ENCODE peak calls at places on chromosomes 1 and 21, in seven cellular contexts. G, O, M, F, D, L and R are unnamed samples.

GRCh38 chr1:201461783-201462441 is 7.1 kb downstream of the PHLDA3 start:
- DNase-seq in G (no peak), O (peak), M (no peak), F (peak), D (no peak), L (peak), R (peak)

GRCh38 chr21:42392731-42393442 is 3.0 kb downstream of the TMPRSS3 start:
- DNase-seq in G (no peak), O (peak), M (no peak), F (no peak), D (no peak), L (no peak), R (no peak)

GRCh38 chr1:16006552-16007485 is 2.8 kb downstream of the SRARP start:
- DNase-seq in G (peak), O (peak), M (no peak), F (no peak), D (peak), L (peak), R (no peak)

GRCh38 chr1:181485276-181486097 is 2.2 kb downstream of the CACNA1E start:
- DNase-seq in G (peak), O (no peak), M (no peak), F (peak), D (peak), L (no peak), R (peak)

GRCh38 chr1:207698822-207699483 is 52.9 kb upstream of the CD46 start:
- DNase-seq in G (peak), O (peak), M (no peak), F (peak), D (peak), L (peak), R (peak)

GRCh38 chr1:157105988-157106812 is 6.6 kb upstream of the ETV3L start:
- DNase-seq in G (peak), O (peak), M (no peak), F (no peak), D (peak), L (peak), R (no peak)

GRCh38 chr1:228400692-228401454 is 5.8 kb downstream of the TRIM11 start:
- DNase-seq in G (no peak), O (no peak), M (no peak), F (no peak), D (no peak), L (no peak), R (no peak)

GRCh38 chr1:71049951-71050598 is 2.5 kb upstream of the PTGER3 start:
- DNase-seq in G (no peak), O (peak), M (no peak), F (peak), D (peak), L (peak), R (peak)

GRCh38 chr1:170307426-170307825 is 161.7 kb downstream of the NTMT2 start:
- DNase-seq in G (no peak), O (peak), M (no peak), F (no peak), D (no peak), L (no peak), R (no peak)

GRCh38 chr1:246748867-246749266 is 24.7 kb downstream of the SCCPDH start:
- DNase-seq in G (no peak), O (peak), M (no peak), F (no peak), D (no peak), L (no peak), R (no peak)

GRCh38 chr1:168708698-168709406 is 20.2 kb downstream of the DPT start:
- DNase-seq in G (no peak), O (peak), M (no peak), F (no peak), D (no peak), L (peak), R (no peak)

GRCh38 chr1:34781844-34782391 is 904 bp downstream of the GJB3 start:
- DNase-seq in G (no peak), O (peak), M (no peak), F (no peak), D (no peak), L (no peak), R (no peak)

GRCh38 chr1:20848162-20848561 is 61.1 kb upstream of the HP1BP3 start:
- DNase-seq in G (no peak), O (peak), M (no peak), F (no peak), D (no peak), L (no peak), R (no peak)

GRCh38 chr21:32653326-32653901 is 41.2 kb upstream of the CFAP298 start:
- DNase-seq in G (peak), O (peak), M (no peak), F (no peak), D (peak), L (peak), R (no peak)

GRCh38 chr1:223363856-223364684 is at the start of gene SUSD4:
- DNase-seq in G (peak), O (peak), M (peak), F (peak), D (peak), L (no peak), R (peak)

GRCh38 chr1:202862672-202863560 is 26.0 kb downstream of the RABIF start:
- DNase-seq in G (no peak), O (no peak), M (no peak), F (no peak), D (no peak), L (no peak), R (no peak)

GRCh38 chr21:36799869-36800268 is 101.0 kb downstream of the SIM2 start:
- DNase-seq in G (no peak), O (no peak), M (no peak), F (no peak), D (no peak), L (no peak), R (no peak)

GRCh38 chr1:230246551-230246950 is 179.5 kb downstream of the GALNT2 start:
- DNase-seq in G (no peak), O (no peak), M (no peak), F (no peak), D (no peak), L (no peak), R (no peak)

GRCh38 chr1:18927082-18927653 is 24.8 kb upstream of the ALDH4A1 start:
- DNase-seq in G (peak), O (peak), M (peak), F (no peak), D (peak), L (no peak), R (no peak)

GRCh38 chr1:2381741-2382620 is 9.4 kb downstream of the MORN1 start:
- DNase-seq in G (peak), O (peak), M (peak), F (peak), D (peak), L (peak), R (peak)

GRCh38 chr1:234607091-234608025 is 2.6 kb downstream of the IRF2BP2 start:
- DNase-seq in G (peak), O (peak), M (peak), F (peak), D (peak), L (peak), R (peak)

GRCh38 chr1:38589036-38589435 is 270.5 kb downstream of the RRAGC start:
- DNase-seq in G (no peak), O (no peak), M (no peak), F (no peak), D (no peak), L (no peak), R (no peak)

GRCh38 chr1:14659913-14660312 is 61.4 kb downstream of the KAZN start:
- DNase-seq in G (no peak), O (no peak), M (no peak), F (no peak), D (no peak), L (no peak), R (no peak)

GRCh38 chr21:42878678-42878992 is 704 bp downstream of the WDR4 start:
- DNase-seq in G (no peak), O (no peak), M (no peak), F (no peak), D (no peak), L (no peak), R (no peak)

GRCh38 chr1:236421022-236421421 is 26.9 kb downstream of the EDARADD start:
- DNase-seq in G (no peak), O (peak), M (no peak), F (no peak), D (no peak), L (no peak), R (no peak)

GRCh38 chr21:42564561-42564971 is 50.9 kb downstream of the SLC37A1 start:
- DNase-seq in G (no peak), O (no peak), M (no peak), F (no peak), D (no peak), L (no peak), R (no peak)

GRCh38 chr21:44454747-44455523 is at the start of gene LRRC3:
- DNase-seq in G (peak), O (peak), M (peak), F (peak), D (peak), L (no peak), R (no peak)

GRCh38 chr1:62796151-62796680 is 12.3 kb downstream of the ATG4C start:
- DNase-seq in G (no peak), O (no peak), M (no peak), F (no peak), D (no peak), L (no peak), R (no peak)

GRCh38 chr21:39016740-39017315 is 166.4 kb downstream of the PSMG1 start:
- DNase-seq in G (no peak), O (no peak), M (no peak), F (peak), D (peak), L (no peak), R (no peak)

GRCh38 chr1:54792686-54793282 is 8.3 kb downstream of the TTC22 start:
- DNase-seq in G (no peak), O (no peak), M (no peak), F (no peak), D (no peak), L (no peak), R (no peak)

GRCh38 chr1:110003747-110004428 is 19.3 kb downstream of the AHCYL1 start:
- DNase-seq in G (peak), O (peak), M (no peak), F (no peak), D (no peak), L (peak), R (no peak)

GRCh38 chr1:66374561-66375111 is 159.3 kb upstream of the SGIP1 start:
- DNase-seq in G (peak), O (peak), M (peak), F (no peak), D (peak), L (no peak), R (no peak)

GRCh38 chr1:11514366-11514765 is 35.4 kb downstream of the DISP3 start:
- DNase-seq in G (no peak), O (no peak), M (no peak), F (no peak), D (no peak), L (no peak), R (no peak)

GRCh38 chr1:44239961-44240371 is 26.7 kb downstream of the DMAP1 start:
- DNase-seq in G (no peak), O (no peak), M (no peak), F (no peak), D (no peak), L (no peak), R (no peak)

GRCh38 chr1:84089470-84090261 is 54.4 kb upstream of the PRKACB start:
- DNase-seq in G (no peak), O (peak), M (no peak), F (no peak), D (no peak), L (no peak), R (no peak)

GRCh38 chr1:50968021-50968883 is 1.8 kb upstream of the CDKN2C start:
- DNase-seq in G (peak), O (peak), M (peak), F (peak), D (no peak), L (peak), R (peak)

GRCh38 chr1:3651011-3651938 is 1.0 kb upstream of the TP73 start:
- DNase-seq in G (peak), O (no peak), M (no peak), F (no peak), D (no peak), L (no peak), R (no peak)